ENCODE peak calls at places on chromosomes 4 and X, in six cellular contexts. V, R, C, M, X and A are unnamed samples.
A peak's percentile ranks its signal among the peaks of the same experiment; 100 is the strongest.

GRCh38 chr4:2296621-2297601 is 35.0 kb upstream of the MXD4 start:
- DNase-seq in X (peak; percentile 23), M (no peak), R (peak; percentile 78), V (no peak), C (no peak), A (no peak)

GRCh38 chr4:166017804-166018203 is 144.8 kb downstream of the TLL1 start:
- DNase-seq in V (no peak), R (no peak), M (no peak), X (no peak), C (no peak), A (no peak)

GRCh38 chr4:106264331-106264728 is 51.7 kb downstream of the TBCK start:
- DNase-seq in X (no peak), V (no peak), C (no peak), M (peak; percentile 10), R (no peak), A (no peak)

GRCh38 chr4:26815686-26816085 is 45.0 kb upstream of the STIM2 start:
- DNase-seq in C (no peak), M (no peak), R (no peak), X (no peak), V (no peak), A (no peak)

GRCh38 chr4:1661695-1662094 is 22.4 kb downstream of the FAM53A start:
- DNase-seq in C (no peak), X (no peak), M (no peak), R (no peak), V (no peak), A (no peak)

GRCh38 chr4:2671267-2671895 is 84.8 kb downstream of the TNIP2 start:
- DNase-seq in R (no peak), V (no peak), M (no peak), X (no peak), C (no peak), A (no peak)

GRCh38 chr4:104596189-104596588 is 101.5 kb upstream of the CXXC4 start:
- DNase-seq in X (no peak), V (no peak), C (no peak), R (no peak), M (no peak), A (no peak)

GRCh38 chrX:16771483-16772398 is 14.5 kb upstream of the TXLNG start:
- DNase-seq in X (no peak), R (no peak), C (peak; percentile 44), V (no peak), M (peak; percentile 89), A (peak; percentile 25)

GRCh38 chrX:75155830-75156525 is at the start of gene ABCB7:
- DNase-seq in C (peak; percentile 79), R (peak; percentile 85), X (peak; percentile 68), M (peak; percentile 84), V (no peak), A (peak; percentile 83)

GRCh38 chr4:139142097-139142496 is 34.9 kb downstream of the ELF2 start:
- DNase-seq in C (no peak), R (no peak), V (no peak), M (no peak), X (no peak), A (no peak)

GRCh38 chr4:82994834-82995233 is 15.8 kb downstream of the LIN54 start:
- DNase-seq in X (no peak), V (no peak), M (no peak), C (no peak), R (no peak), A (no peak)

GRCh38 chr4:86449746-86450145 is 89.9 kb upstream of the MAPK10 start:
- DNase-seq in X (no peak), M (peak; percentile 75), C (no peak), V (no peak), R (no peak), A (no peak)

GRCh38 chr4:29983890-29984289 is 736.3 kb upstream of the PCDH7 start:
- DNase-seq in R (peak; percentile 17), V (no peak), X (no peak), C (no peak), M (no peak), A (no peak)

GRCh38 chr4:158667651-158668198 is 4.0 kb downstream of the C4orf46 start:
- DNase-seq in V (no peak), R (no peak), M (peak; percentile 48), X (no peak), C (peak; percentile 66), A (peak; percentile 50)

GRCh38 chr4:47816748-47817147 is 21.1 kb downstream of the CORIN start:
- DNase-seq in M (no peak), R (no peak), X (no peak), C (no peak), V (no peak), A (peak; percentile 18)

GRCh38 chr4:2412534-2412884 is 5.9 kb downstream of the ZFYVE28 start:
- DNase-seq in X (no peak), V (no peak), M (no peak), C (no peak), R (peak; percentile 49), A (no peak)

GRCh38 chr4:98688416-98689290 is 30.2 kb upstream of the TSPAN5 start:
- DNase-seq in R (no peak), C (peak; percentile 80), M (no peak), V (no peak), X (no peak), A (peak; percentile 66)

GRCh38 chr4:95510877-95511276 is 37.9 kb downstream of the UNC5C start:
- DNase-seq in X (no peak), C (no peak), V (no peak), M (no peak), R (no peak), A (no peak)

GRCh38 chr4:98113005-98113404 is 30.3 kb downstream of the STPG2 start:
- DNase-seq in X (no peak), M (peak; percentile 61), C (peak; percentile 48), R (no peak), V (no peak), A (peak; percentile 71)

GRCh38 chr4:40949701-40950100 is 199.9 kb downstream of the NSUN7 start:
- DNase-seq in M (no peak), X (no peak), R (no peak), V (no peak), C (no peak), A (no peak)

GRCh38 chrX:1511829-1512228 is 25.2 kb downstream of the P2RY8 start:
- DNase-seq in R (no peak), M (no peak), C (no peak), V (no peak), X (no peak), A (no peak)

GRCh38 chrX:143306991-143307965 is 210.0 kb downstream of the SPANXN3 start:
- DNase-seq in C (no peak), M (no peak), V (no peak), X (no peak), R (no peak), A (no peak)

GRCh38 chr4:52051615-52052474 is 741 bp downstream of the SPATA18 start:
- DNase-seq in X (peak; percentile 40), R (peak; percentile 80), M (peak; percentile 97), V (no peak), C (peak; percentile 95), A (peak; percentile 90)

GRCh38 chr4:41575665-41576064 is 37.7 kb downstream of the LIMCH1 start:
- DNase-seq in X (no peak), C (no peak), R (no peak), V (no peak), M (no peak), A (no peak)

GRCh38 chr4:658681-659667 is 15.1 kb downstream of the ATP5ME start:
- DNase-seq in X (no peak), V (no peak), C (no peak), M (no peak), R (peak; percentile 69), A (no peak)

GRCh38 chr4:56435748-56436442 is at the start of gene PAICS:
- DNase-seq in M (peak; percentile 98), C (peak; percentile 97), X (peak; percentile 97), R (peak; percentile 98), V (peak; percentile 66), A (peak; percentile 96)

GRCh38 chr4:56435001-56435747 is at the start of gene PPAT:
- DNase-seq in C (peak; percentile 99), V (peak; percentile 92), M (peak; percentile 99), R (peak; percentile 100), X (peak; percentile 98), A (peak; percentile 99)

GRCh38 chr4:56445699-56446098 is 9.6 kb downstream of the PAICS start:
- DNase-seq in M (no peak), V (no peak), X (no peak), C (no peak), R (no peak), A (no peak)

GRCh38 chr4:56444719-56445118 is 8.7 kb downstream of the PAICS start:
- DNase-seq in C (no peak), V (no peak), X (no peak), R (no peak), M (no peak), A (no peak)

GRCh38 chr4:56440983-56441382 is 4.9 kb downstream of the PAICS start:
- DNase-seq in V (no peak), X (no peak), R (no peak), C (no peak), M (no peak), A (no peak)
- H3K4me3 ChIP-seq in V (no peak overlapping the region), X (no peak overlapping the region), R (no peak overlapping the region), C (no peak overlapping the region), M (no peak overlapping the region), A (no peak overlapping the region)

DNA sequence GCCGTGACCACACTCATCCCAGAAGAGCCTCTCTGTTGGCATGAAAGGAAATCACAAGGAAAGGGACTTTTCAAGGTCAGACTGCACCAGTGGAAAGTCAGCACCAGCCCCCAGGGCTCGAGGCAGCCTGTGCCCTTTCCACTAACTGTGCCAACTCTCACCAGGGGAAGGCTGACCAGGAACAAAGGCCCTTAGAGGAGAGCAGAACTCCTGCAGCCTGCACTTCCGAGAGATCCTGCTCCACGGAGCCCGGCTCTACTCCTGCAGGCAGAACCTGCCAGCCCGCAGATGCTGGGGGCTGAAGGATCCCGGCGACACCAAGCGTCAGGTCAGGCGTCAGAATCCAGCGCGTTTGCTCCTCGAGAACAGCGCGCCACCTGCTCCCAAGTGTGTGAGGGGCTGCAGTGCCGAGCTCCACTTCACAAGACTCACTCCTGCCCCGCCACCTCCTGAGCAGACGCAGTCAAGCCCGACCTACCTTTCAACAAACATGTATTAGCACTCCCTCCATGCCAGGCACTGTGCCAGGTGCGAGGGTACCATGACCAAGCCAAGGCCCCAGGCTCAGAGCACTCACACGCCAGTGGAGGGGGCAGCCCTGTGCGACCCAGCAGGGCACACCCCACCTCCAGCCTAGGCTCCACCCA is 13.6 kb upstream of the HELT start:
- DNase-seq in C (no peak), X (peak; percentile 63), R (peak; percentile 80), M (peak; percentile 61), V (no peak), A (no peak)
- H3K4me3 ChIP-seq in C (peak overlapping the region; percentile 42), X (no peak overlapping the region), R (peak overlapping the region; percentile 22), M (no peak overlapping the region), V (peak overlapping the region; percentile 48), A (peak overlapping the region; percentile 68)

GRCh38 chr4:31411606-31412005 is 691.4 kb downstream of the PCDH7 start:
- DNase-seq in X (no peak), R (no peak), M (no peak), C (no peak), V (no peak), A (peak; percentile 81)

GRCh38 chr4:31415629-31416028 is 695.5 kb downstream of the PCDH7 start:
- DNase-seq in C (no peak), R (no peak), X (no peak), V (no peak), M (no peak), A (no peak)

GRCh38 chr4:31422006-31422405 is 701.8 kb downstream of the PCDH7 start:
- DNase-seq in V (no peak), X (no peak), C (no peak), R (no peak), M (no peak), A (no peak)

GRCh38 chr4:31417051-31417450 is 696.9 kb downstream of the PCDH7 start:
- DNase-seq in X (no peak), R (no peak), M (no peak), C (no peak), V (no peak), A (peak; percentile 60)
- H3K4me3 ChIP-seq in X (no peak overlapping the region), R (no peak overlapping the region), M (no peak overlapping the region), C (no peak overlapping the region), V (no peak overlapping the region), A (no peak overlapping the region)

GRCh38 chrX:48918303-48918643 is 551 bp downstream of the PIM2 start:
- DNase-seq in C (no peak), V (no peak), R (no peak), M (no peak), X (no peak), A (no peak)
- H3K4me3 ChIP-seq in C (peak overlapping the region; percentile 79), V (peak overlapping the region; percentile 74), R (peak overlapping the region; percentile 85), M (peak overlapping the region; percentile 62), X (peak overlapping the region; percentile 64), A (peak overlapping the region; percentile 67)